ENCODE peak calls at places on chromosome 4, in ten cellular contexts. P is cardiac muscle cell, R is fibroblast of lung, D is left lung, U is psoas muscle, A is heart right ventricle, M is suprapubic skin, L is omental fat pad, I is fibroblast of mammary gland, S is Calu3. T is an unnamed sample.

GRCh38 chr4:141352775-141353544 is 132.3 kb downstream of the ZNF330 start:
- DNase-seq in R (peak), L (no peak), A (no peak), U (no peak), S (no peak), M (no peak), I (peak), P (peak), D (no peak), T (no peak)

GRCh38 chr4:102862016-102862415 is 6.8 kb upstream of the CISD2 start:
- DNase-seq in L (no peak), D (no peak), U (no peak), R (no peak), A (no peak), I (no peak), S (no peak), P (no peak), M (no peak), T (no peak)

GRCh38 chr4:147831452-147832192 is 99.7 kb downstream of the ARHGAP10 start:
- DNase-seq in I (peak), S (peak), D (no peak), U (no peak), P (peak), L (peak), M (no peak), R (peak), A (no peak), T (no peak)

GRCh38 chr4:186298034-186298647 is 32.2 kb downstream of the F11 start:
- DNase-seq in A (no peak), S (no peak), P (no peak), U (no peak), I (no peak), M (no peak), D (peak), L (no peak), R (no peak), T (peak)

GRCh38 chr4:39255266-39255665 is 72.9 kb downstream of the WDR19 start:
- DNase-seq in A (no peak), P (peak), S (no peak), U (no peak), M (no peak), D (no peak), L (no peak), R (peak), I (peak), T (no peak)

GRCh38 chr4:26075588-26075987 is 161.6 kb downstream of the SMIM20 start:
- DNase-seq in D (no peak), L (no peak), P (no peak), R (no peak), M (no peak), I (peak), U (no peak), S (no peak), A (no peak), T (no peak)

GRCh38 chr4:5931526-5931925 is 38.6 kb upstream of the CRMP1 start:
- DNase-seq in I (no peak), M (peak), L (no peak), D (no peak), A (no peak), R (no peak), S (no peak), U (no peak), P (no peak), T (no peak)

GRCh38 chr4:147829401-147830101 is 97.7 kb downstream of the ARHGAP10 start:
- DNase-seq in P (peak), A (peak), I (peak), M (no peak), L (no peak), S (no peak), U (peak), R (peak), D (no peak), T (no peak)

GRCh38 chr4:147192679-147193078 is 247.0 kb upstream of the TTC29 start:
- DNase-seq in A (no peak), P (peak), M (no peak), U (no peak), S (no peak), L (no peak), D (no peak), R (no peak), I (no peak), T (no peak)

GRCh38 chr4:123505457-123506310 is 109.1 kb downstream of the SPRY1 start:
- DNase-seq in A (peak), R (peak), M (peak), P (peak), I (peak), D (peak), L (no peak), U (peak), S (peak), T (peak)

GRCh38 chr4:52612341-52612740 is 46.8 kb downstream of the USP46 start:
- DNase-seq in I (no peak), L (no peak), U (no peak), S (no peak), R (no peak), A (no peak), P (peak), M (no peak), D (no peak), T (no peak)

GRCh38 chr4:6694177-6694901 is 661 bp downstream of the S100P start:
- DNase-seq in P (no peak), U (no peak), M (no peak), I (no peak), L (no peak), R (no peak), S (peak), A (no peak), D (peak), T (no peak)

GRCh38 chr4:168304744-168305459 is 13.7 kb downstream of the DDX60 start:
- DNase-seq in U (no peak), L (no peak), P (peak), S (no peak), D (no peak), A (no peak), M (no peak), R (peak), I (peak), T (no peak)

GRCh38 chr4:18075823-18076433 is 54.4 kb upstream of the LCORL start:
- DNase-seq in U (peak), M (no peak), S (no peak), I (peak), R (peak), L (no peak), A (peak), P (no peak), D (peak), T (no peak)

GRCh38 chr4:5082381-5082780 is 31.1 kb downstream of the STK32B start:
- DNase-seq in D (no peak), P (no peak), A (no peak), S (no peak), L (no peak), U (no peak), R (no peak), I (no peak), M (no peak), T (no peak)

GRCh38 chr4:102308032-102308799 is 37.1 kb downstream of the SLC39A8 start:
- DNase-seq in M (no peak), A (no peak), L (no peak), U (no peak), S (no peak), R (peak), I (peak), P (peak), D (no peak), T (no peak)

GRCh38 chr4:55793479-55793878 is 26.1 kb upstream of the EXOC1L start:
- DNase-seq in A (no peak), R (no peak), M (no peak), P (no peak), U (no peak), D (peak), L (no peak), S (no peak), I (no peak), T (no peak)

GRCh38 chr4:87053802-87054767 is 119.3 kb downstream of the AFF1 start:
- DNase-seq in I (no peak), R (no peak), P (no peak), A (no peak), M (no peak), D (no peak), S (no peak), U (no peak), L (no peak), T (no peak)

GRCh38 chr4:54320826-54321320 is 91.8 kb downstream of the PDGFRA start:
- DNase-seq in A (no peak), L (no peak), D (no peak), S (no peak), R (no peak), U (no peak), I (no peak), M (no peak), P (no peak), T (no peak)

GRCh38 chr4:21470531-21470930 is 478.0 kb downstream of the KCNIP4 start:
- DNase-seq in L (no peak), U (no peak), S (peak), I (peak), P (peak), R (peak), D (no peak), M (no peak), A (no peak), T (no peak)

GRCh38 chr4:76784237-76784636 is 113.7 kb downstream of the SOWAHB start:
- DNase-seq in M (no peak), A (no peak), P (no peak), S (peak), U (no peak), I (peak), R (peak), L (no peak), D (no peak), T (no peak)

GRCh38 chr4:154416183-154416543 is 75.4 kb downstream of the DCHS2 start:
- DNase-seq in L (no peak), S (peak), U (peak), P (peak), I (no peak), R (peak), A (peak), D (no peak), M (no peak), T (peak)

GRCh38 chr4:113625902-113626301 is 135.6 kb downstream of the CAMK2D start:
- DNase-seq in L (no peak), P (no peak), A (no peak), U (no peak), S (no peak), R (no peak), D (no peak), I (no peak), M (no peak), T (no peak)

GRCh38 chr4:122716825-122717448 is 15.6 kb upstream of the BBS12 start:
- DNase-seq in U (peak), S (peak), P (peak), D (no peak), R (peak), M (no peak), A (peak), L (peak), I (peak), T (peak)

GRCh38 chr4:140335076-140335475 is 38.4 kb upstream of the SCOC start:
- DNase-seq in L (no peak), S (no peak), M (no peak), R (no peak), P (no peak), U (no peak), D (no peak), I (no peak), A (no peak), T (no peak)

GRCh38 chr4:128812360-128812958 is 3.0 kb downstream of the JADE1 start:
- DNase-seq in L (peak), I (peak), A (no peak), P (peak), D (peak), R (peak), U (peak), M (peak), S (peak), T (no peak)

GRCh38 chr4:11470709-11471441 is 42.2 kb upstream of the HS3ST1 start:
- DNase-seq in D (no peak), M (no peak), R (no peak), S (peak), U (no peak), P (no peak), L (no peak), A (no peak), I (no peak), T (no peak)

GRCh38 chr4:143616771-143617170 is 83.7 kb downstream of the FREM3 start:
- DNase-seq in R (peak), D (no peak), S (peak), L (no peak), A (no peak), U (no peak), I (peak), M (no peak), P (peak), T (no peak)

GRCh38 chr4:150010525-150011126 is 67.6 kb upstream of the DCLK2 start:
- DNase-seq in A (no peak), L (no peak), R (peak), I (peak), P (peak), S (peak), U (no peak), D (no peak), M (no peak), T (peak)

GRCh38 chr4:185219551-185220344 is 10.3 kb downstream of the SNX25 start:
- DNase-seq in M (no peak), L (no peak), D (no peak), R (peak), P (peak), A (peak), I (peak), S (no peak), U (no peak), T (no peak)

GRCh38 chr4:6296026-6296425 is 26.4 kb downstream of the WFS1 start:
- DNase-seq in I (no peak), L (no peak), R (no peak), P (no peak), A (no peak), D (peak), S (no peak), M (no peak), U (no peak), T (no peak)

GRCh38 chr4:113673450-113673849 is 88.1 kb downstream of the CAMK2D start:
- DNase-seq in U (no peak), D (no peak), L (no peak), I (peak), M (no peak), R (no peak), P (no peak), S (peak), A (no peak), T (no peak)

GRCh38 chr4:7557447-7557846 is 122.7 kb upstream of the PSAPL1 start:
- DNase-seq in R (peak), P (peak), A (no peak), I (peak), U (no peak), S (no peak), D (no peak), M (no peak), L (no peak), T (no peak)

GRCh38 chr4:25031077-25031606 is 396 bp upstream of the LGI2 start:
- DNase-seq in D (no peak), S (peak), A (peak), U (no peak), M (no peak), P (peak), I (peak), R (peak), L (no peak), T (peak)

GRCh38 chr4:165723051-165723805 is 149.8 kb upstream of the TLL1 start:
- DNase-seq in M (no peak), L (no peak), S (no peak), D (no peak), A (no peak), R (peak), P (no peak), I (peak), U (no peak), T (no peak)

GRCh38 chr4:123667496-123667895 is 270.9 kb downstream of the SPRY1 start:
- DNase-seq in S (no peak), R (peak), M (no peak), I (peak), A (no peak), L (no peak), P (no peak), D (no peak), U (no peak), T (no peak)

GRCh38 chr4:105369988-105370387 is 103.9 kb downstream of the PPA2 start:
- DNase-seq in D (no peak), I (peak), R (peak), L (no peak), S (no peak), A (no peak), M (no peak), U (no peak), P (no peak), T (no peak)

GRCh38 chr4:40736910-40737309 is 12.8 kb upstream of the NSUN7 start:
- DNase-seq in D (no peak), P (peak), A (no peak), I (peak), M (no peak), U (no peak), R (peak), L (no peak), S (no peak), T (no peak)
- TF ChIP-seq CTCF in D (no peak), P (peak), A (peak), I (peak), M (no peak), U (peak), R (peak), L (no peak), S (no peak), T (peak)

GRCh38 chr4:107037188-107037587 is 1.1 kb upstream of the DKK2 start:
- DNase-seq in I (peak), A (peak), M (peak), D (peak), P (peak), R (no peak), S (no peak), L (no peak), U (peak), T (peak)
- TF ChIP-seq CTCF in I (peak), A (peak), M (peak), D (no peak), P (peak), R (peak), S (no peak), L (no peak), U (peak), T (peak)

DNA sequence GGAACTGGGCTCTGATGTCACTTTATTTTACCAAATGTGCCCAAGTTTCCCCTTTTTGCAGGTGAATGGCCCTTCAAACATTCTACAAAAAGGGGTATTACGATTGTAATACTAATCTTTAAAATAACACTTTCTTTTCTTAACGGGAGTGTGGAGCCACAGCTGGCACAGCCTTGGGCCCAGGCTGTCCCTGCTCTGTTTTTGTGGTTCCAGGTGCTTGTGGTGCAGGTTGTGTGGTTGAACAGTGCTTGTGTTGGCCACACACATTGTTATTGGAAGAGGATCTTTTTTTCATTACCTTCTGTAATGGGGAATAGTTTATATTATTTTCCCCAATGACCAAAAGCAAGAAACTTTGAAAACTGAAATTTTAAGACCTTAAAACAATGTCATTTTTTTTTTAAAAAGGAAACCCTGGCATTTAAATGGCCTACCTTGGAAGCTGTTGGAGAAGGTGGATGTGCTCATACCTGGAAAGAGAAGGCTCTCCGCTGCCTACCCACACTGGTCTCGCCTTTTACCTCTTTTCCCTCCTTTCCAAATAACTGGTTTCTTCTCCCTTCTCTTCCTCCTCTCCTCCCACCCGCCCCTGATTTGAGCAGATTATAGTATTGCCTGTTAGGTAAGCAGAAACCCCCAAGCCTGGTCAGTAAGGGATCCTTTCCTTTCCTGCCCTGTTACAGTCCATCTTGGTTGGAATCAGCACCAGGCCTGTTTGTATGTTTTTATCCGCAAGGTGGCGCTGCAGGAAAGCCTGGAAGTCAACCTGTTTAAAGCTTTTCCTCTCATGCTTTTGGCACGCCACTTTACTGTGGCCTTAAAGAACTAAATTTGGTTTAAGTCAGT is 28.6 kb downstream of the HADH start:
- DNase-seq in I (peak), A (peak), S (peak), D (no peak), P (peak), M (peak), R (peak), U (peak), L (peak), T (peak)
- TF ChIP-seq CTCF in I (peak), A (peak), S (peak), D (peak), P (peak), M (peak), R (peak), U (peak), L (peak), T (peak)

DNA sequence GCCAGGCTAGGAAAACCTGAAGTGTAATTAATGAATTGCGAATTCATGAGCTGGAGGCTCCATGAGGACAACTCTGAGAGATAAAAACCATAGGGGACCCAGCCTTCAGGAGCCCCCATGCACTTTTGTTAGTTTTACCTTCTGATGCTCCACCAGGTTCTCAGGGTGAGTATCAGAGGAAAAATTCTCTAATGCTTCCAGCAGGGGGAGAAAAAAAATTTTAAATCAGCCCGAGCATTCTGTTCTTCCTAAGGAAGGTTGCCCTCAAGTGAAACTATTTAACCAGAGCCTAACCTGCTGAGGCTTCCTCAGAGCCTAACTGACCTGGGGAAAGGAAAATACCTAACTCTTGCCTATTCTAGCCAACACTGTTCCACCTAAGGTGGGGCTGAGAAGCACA is 552.6 kb downstream of the PPARGC1A start:
- DNase-seq in P (no peak), U (no peak), L (no peak), D (no peak), A (no peak), R (no peak), I (no peak), M (no peak), S (peak), T (no peak)
- TF ChIP-seq CTCF in P (peak), U (peak), L (no peak), D (no peak), A (no peak), R (peak), I (no peak), M (no peak), S (no peak), T (no peak)